ENCODE peak calls at places on chromosomes 16 and 17, in ten cellular contexts. G is AG10803, Q is body of pancreas, S is fibroblast of lung, L is keratinocyte, U is lower lobe of right lung, E is sigmoid colon, J is coronary artery, H is fibroblast of mammary gland, K is fibroblast of pulmonary artery. Y is an unnamed sample.

GRCh38 chr16:2664522-2665096 is 17.7 kb upstream of the KCTD5 start:
- DNase-seq in G (no peak), U (no peak), L (no peak), Q (peak), J (no peak), K (no peak), H (no peak), E (no peak), S (no peak), Y (no peak)

GRCh38 chr16:50879873-50880695 is 138.2 kb downstream of the CYLD start:
- DNase-seq in H (no peak), G (no peak), J (no peak), L (no peak), E (no peak), Q (peak), U (no peak), S (no peak), K (no peak), Y (no peak)

GRCh38 chr17:38448208-38448776 is 20.0 kb downstream of the ARHGAP23 start:
- DNase-seq in L (no peak), S (no peak), Q (no peak), J (no peak), U (no peak), E (no peak), H (no peak), K (no peak), G (no peak), Y (no peak)

GRCh38 chr16:73949574-73950348 is 346.9 kb upstream of the PSMD7 start:
- DNase-seq in G (peak), U (no peak), S (peak), Q (no peak), L (no peak), K (peak), H (peak), J (no peak), E (no peak), Y (peak)

GRCh38 chr16:106623-107324 is 28.7 kb downstream of the MPG start:
- DNase-seq in L (no peak), S (peak), Q (peak), H (peak), U (no peak), G (peak), J (no peak), E (no peak), K (peak), Y (peak)

GRCh38 chr16:53429221-53429943 is 4.9 kb upstream of the RBL2 start:
- DNase-seq in L (no peak), E (no peak), J (no peak), U (no peak), S (peak), K (peak), H (peak), G (peak), Q (peak), Y (peak)

GRCh38 chr16:89099905-89100304 is 6.3 kb downstream of the ACSF3 start:
- DNase-seq in U (no peak), L (no peak), E (no peak), G (peak), S (peak), Q (no peak), J (no peak), H (peak), K (no peak), Y (no peak)

GRCh38 chr17:55576237-55576998 is 65.2 kb upstream of the SMIM36 start:
- DNase-seq in E (no peak), J (no peak), K (peak), G (peak), H (peak), L (no peak), S (peak), Q (no peak), U (peak), Y (peak)

GRCh38 chr16:23252310-23252709 is 49.8 kb upstream of the SCNN1B start:
- DNase-seq in Q (no peak), S (no peak), E (no peak), J (no peak), K (no peak), H (no peak), G (no peak), L (no peak), U (no peak), Y (no peak)

GRCh38 chr16:10539256-10539655 is 41.1 kb downstream of the EMP2 start:
- DNase-seq in L (no peak), U (no peak), K (no peak), J (no peak), G (no peak), Q (no peak), S (no peak), E (no peak), H (no peak), Y (no peak)

GRCh38 chr17:44187131-44187899 is 543 bp downstream of the TMUB2 start:
- DNase-seq in U (peak), G (peak), L (no peak), Q (peak), S (peak), H (peak), J (no peak), E (no peak), K (peak), Y (peak)

GRCh38 chr17:75587718-75588545 is at the start of gene MYO15B:
- DNase-seq in G (no peak), U (peak), L (no peak), J (no peak), Q (peak), S (no peak), H (no peak), E (peak), K (no peak), Y (no peak)

GRCh38 chr17:65896889-65897288 is 295.0 kb downstream of the CEP112 start:
- DNase-seq in H (no peak), L (no peak), Q (peak), S (no peak), E (no peak), G (no peak), K (no peak), U (no peak), J (no peak), Y (no peak)

GRCh38 chr17:52751051-52751450 is 592.5 kb upstream of the CA10 start:
- DNase-seq in H (no peak), E (no peak), G (no peak), S (no peak), U (no peak), Q (no peak), J (no peak), K (no peak), L (no peak), Y (no peak)

GRCh38 chr17:72609501-72609900 is 483.0 kb downstream of the SLC39A11 start:
- DNase-seq in S (no peak), U (no peak), E (no peak), L (no peak), G (peak), K (no peak), Q (peak), H (peak), J (no peak), Y (no peak)

GRCh38 chr17:1002771-1003555 is 6.0 kb downstream of the TIMM22 start:
- DNase-seq in J (no peak), H (peak), E (no peak), K (peak), L (no peak), S (peak), G (peak), U (no peak), Q (no peak), Y (no peak)

GRCh38 chr17:41511130-41511529 is 5.7 kb upstream of the KRT13 start:
- DNase-seq in H (no peak), E (no peak), L (no peak), J (no peak), U (no peak), K (no peak), Q (no peak), G (no peak), S (no peak), Y (no peak)

GRCh38 chr16:24409045-24409444 is 130.3 kb upstream of the RBBP6 start:
- DNase-seq in J (no peak), L (no peak), H (no peak), S (no peak), Q (no peak), E (no peak), G (no peak), K (no peak), U (no peak), Y (no peak)

GRCh38 chr16:80682435-80683070 is 121.8 kb downstream of the CDYL2 start:
- DNase-seq in H (peak), K (peak), L (no peak), Q (no peak), E (no peak), S (peak), J (no peak), G (peak), U (no peak), Y (no peak)

GRCh38 chr16:55542459-55543082 is 23.9 kb upstream of the CAPNS2 start:
- DNase-seq in K (peak), U (no peak), Q (no peak), H (peak), E (no peak), G (peak), L (no peak), J (no peak), S (peak), Y (no peak)

GRCh38 chr17:55734128-55734781 is 11.6 kb upstream of the TMEM100 start:
- DNase-seq in G (no peak), U (no peak), S (no peak), E (no peak), H (peak), K (no peak), Q (no peak), L (no peak), J (no peak), Y (no peak)

GRCh38 chr16:88437367-88437964 is 15.6 kb upstream of the ZFPM1 start:
- DNase-seq in E (no peak), G (no peak), S (peak), K (peak), Q (peak), H (peak), J (no peak), U (peak), L (no peak), Y (no peak)

GRCh38 chr17:78717431-78717980 is 64.6 kb downstream of the CYTH1 start:
- DNase-seq in G (peak), Q (peak), U (no peak), H (peak), E (peak), K (peak), L (no peak), S (peak), J (no peak), Y (no peak)

GRCh38 chr16:88069397-88070168 is 118.3 kb downstream of the BANP start:
- DNase-seq in H (no peak), E (peak), S (no peak), G (no peak), K (no peak), L (no peak), J (no peak), Q (peak), U (peak), Y (no peak)

GRCh38 chr16:28573738-28574718 is 20.3 kb downstream of the SGF29 start:
- DNase-seq in U (no peak), E (no peak), H (no peak), S (no peak), L (no peak), G (no peak), J (no peak), K (no peak), Q (no peak), Y (no peak)

GRCh38 chr16:28572659-28573510 is 19.2 kb downstream of the SGF29 start:
- DNase-seq in U (no peak), G (peak), L (no peak), S (peak), J (no peak), K (peak), H (no peak), E (no peak), Q (no peak), Y (no peak)

GRCh38 chr16:28569968-28570752 is 16.4 kb downstream of the SGF29 start:
- DNase-seq in H (no peak), Q (no peak), U (no peak), G (no peak), E (no peak), K (no peak), S (no peak), L (no peak), J (no peak), Y (no peak)

GRCh38 chr16:28575446-28576109 is 21.3 kb downstream of the SULT1A2 start:
- DNase-seq in U (no peak), J (no peak), E (no peak), L (no peak), K (no peak), Q (no peak), G (no peak), S (no peak), H (no peak), Y (no peak)

GRCh38 chr16:28574925-28575324 is 21.2 kb downstream of the SGF29 start:
- DNase-seq in H (no peak), G (no peak), E (no peak), J (no peak), L (no peak), K (no peak), Q (no peak), U (no peak), S (no peak), Y (no peak)
- TF ChIP-seq CTCF in H (no peak), G (no peak), E (no peak), J (no peak), L (no peak), K (no peak), Q (no peak), U (no peak), S (no peak), Y (no peak)

GRCh38 chr17:50861334-50861676 is 4.8 kb downstream of the TOB1 start:
- DNase-seq in J (no peak), G (no peak), E (no peak), Q (no peak), S (no peak), K (no peak), L (no peak), U (no peak), H (no peak), Y (no peak)

GRCh38 chr17:50863221-50863843 is 2.8 kb downstream of the TOB1 start:
- DNase-seq in H (peak), U (no peak), K (peak), J (no peak), S (peak), L (no peak), Q (peak), E (peak), G (no peak), Y (no peak)

GRCh38 chr17:50863931-50864330 is 2.2 kb downstream of the TOB1 start:
- DNase-seq in H (no peak), U (no peak), K (no peak), G (no peak), S (no peak), E (no peak), L (no peak), J (no peak), Q (no peak), Y (no peak)

GRCh38 chr17:50864747-50865059 is 1.5 kb downstream of the TOB1 start:
- DNase-seq in J (no peak), G (no peak), E (no peak), U (no peak), H (no peak), L (no peak), K (no peak), S (no peak), Q (peak), Y (no peak)

DNA sequence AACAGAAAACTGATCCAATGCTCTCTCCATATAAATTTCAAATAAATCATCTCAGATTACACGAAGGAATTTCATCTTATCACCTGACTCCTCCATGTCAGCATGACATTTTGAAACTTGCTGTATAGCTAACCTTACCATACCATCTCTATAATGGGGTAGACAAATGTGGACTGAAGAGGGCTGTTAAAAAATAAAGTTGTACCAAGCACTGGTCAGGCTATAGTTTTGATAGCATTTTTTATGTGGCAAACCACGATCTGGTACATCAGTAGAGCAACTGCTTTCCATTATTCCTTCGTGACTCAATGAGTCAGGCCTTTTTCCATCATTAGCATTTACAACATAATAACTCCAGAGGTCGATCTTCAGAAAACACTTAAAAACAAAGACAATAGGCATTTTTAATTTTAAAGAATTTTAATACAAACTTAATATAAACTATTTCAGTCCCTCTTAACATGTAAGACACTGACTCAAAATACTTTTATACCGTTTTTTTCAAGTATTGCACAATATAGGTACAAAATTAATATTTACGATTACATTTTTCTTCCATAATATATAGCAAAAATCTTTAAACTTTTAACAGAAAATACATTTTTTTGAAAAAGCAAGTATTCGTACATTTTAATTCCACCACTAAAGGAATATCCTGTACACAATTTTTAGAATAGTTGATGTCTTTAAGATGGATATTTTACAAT is 4.2 kb downstream of the TOB1 start:
- DNase-seq in G (peak), S (no peak), E (no peak), L (no peak), H (peak), K (no peak), Q (no peak), J (no peak), U (no peak), Y (no peak)
- H3K4me3 ChIP-seq in G (no peak), S (no peak), E (no peak), L (no peak), H (no peak), K (no peak), Q (no peak), J (peak), U (peak), Y (peak)

GRCh38 chr17:6045621-6046357 is 24.4 kb upstream of the WSCD1 start:
- DNase-seq in J (no peak), U (no peak), E (no peak), L (no peak), S (no peak), H (no peak), Q (no peak), K (no peak), G (no peak), Y (no peak)
- TF ChIP-seq CTCF in J (no peak), U (no peak), E (no peak), L (no peak), S (no peak), H (no peak), Q (no peak), K (no peak), G (no peak), Y (peak)

GRCh38 chr16:28063047-28063521 is 430 bp downstream of the GSG1L start:
- DNase-seq in U (no peak), S (no peak), J (no peak), E (no peak), L (no peak), G (peak), H (no peak), K (peak), Q (no peak), Y (no peak)

GRCh38 chr16:28064150-28064549 is 636 bp upstream of the GSG1L start:
- DNase-seq in J (no peak), S (no peak), Q (no peak), G (no peak), H (no peak), L (no peak), U (peak), E (no peak), K (no peak), Y (no peak)

GRCh38 chr16:28063611-28064061 is at the start of gene GSG1L:
- DNase-seq in E (no peak), Q (no peak), S (no peak), J (no peak), K (no peak), H (no peak), U (no peak), L (no peak), G (no peak), Y (no peak)

GRCh38 chr16:28061702-28062101 is 1.8 kb downstream of the GSG1L start:
- DNase-seq in E (no peak), K (no peak), S (no peak), G (no peak), H (no peak), L (no peak), Q (no peak), U (no peak), J (no peak), Y (no peak)

DNA sequence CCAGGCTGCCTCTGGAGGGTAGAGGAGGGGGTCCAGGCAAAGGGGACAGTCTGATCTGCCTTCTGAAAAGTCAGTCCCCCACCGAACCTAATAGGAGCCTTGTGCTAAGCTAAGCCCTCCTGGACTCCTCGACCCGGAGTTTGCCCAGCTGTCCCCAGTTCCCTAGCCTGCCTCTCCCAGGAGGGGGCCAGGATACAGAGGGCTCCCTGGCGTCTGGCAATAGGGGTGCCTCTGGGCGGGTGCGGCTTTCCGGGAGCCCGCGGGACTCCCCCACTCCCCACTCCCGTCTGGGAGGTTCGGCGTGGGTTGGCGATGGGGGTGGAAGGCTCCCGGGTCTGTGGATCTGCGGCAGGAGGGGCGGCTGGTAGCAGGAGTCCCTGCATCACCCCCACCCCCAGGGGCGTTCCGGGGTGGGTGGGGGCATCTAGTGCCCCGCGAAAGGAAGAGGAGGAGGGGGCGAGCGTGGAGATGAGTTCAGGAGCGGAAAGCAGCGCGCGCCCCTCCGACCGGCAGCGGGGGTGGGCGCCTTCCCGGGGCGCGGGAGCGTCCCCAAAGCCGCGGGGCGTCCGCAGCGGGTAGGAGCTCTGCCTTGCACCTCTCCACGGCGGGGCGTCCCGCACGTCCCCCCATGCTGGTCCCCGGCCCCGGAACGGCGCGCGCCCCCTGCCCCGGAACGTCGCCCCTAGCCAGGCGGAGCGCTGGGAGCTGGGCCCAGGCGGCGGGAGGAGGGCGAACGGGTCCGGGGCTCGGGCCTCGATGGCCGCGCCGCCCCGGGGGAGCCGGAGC is 1.1 kb downstream of the GSG1L start:
- DNase-seq in G (no peak), Q (no peak), J (no peak), H (no peak), E (no peak), L (no peak), U (no peak), S (no peak), K (no peak), Y (no peak)
- H3K4me3 ChIP-seq in G (no peak), Q (no peak), J (peak), H (no peak), E (no peak), L (no peak), U (peak), S (no peak), K (no peak), Y (no peak)